ENCODE peak calls at places on chromosome 2, in ten cellular contexts. Y is hepatocyte, F is right cardiac atrium, M is right atrium auricular region, Z is astrocyte, O is left ventricle myocardium inferior, K is A549, G is breast epithelium, J is prostate gland, C is GM12878. U is an unnamed sample.

GRCh38 chr2:66439291-66440010 is 4.5 kb downstream of the MEIS1 start:
- DNase-seq in G (no peak), Y (no peak), F (peak; percentile 49), M (no peak), K (no peak), O (peak; percentile 27), Z (no peak), C (no peak), J (no peak), U (no peak)

GRCh38 chr2:143574069-143574468 is 444.9 kb downstream of the ARHGAP15 start:
- DNase-seq in G (no peak), O (no peak), Z (no peak), F (no peak), C (no peak), M (no peak), J (no peak), K (no peak), Y (no peak), U (no peak)

GRCh38 chr2:132804045-132804444 is 134.0 kb upstream of the LYPD1 start:
- DNase-seq in Y (no peak), F (no peak), Z (peak; percentile 72), C (no peak), J (no peak), G (no peak), K (peak; percentile 60), O (no peak), M (no peak), U (no peak)

GRCh38 chr2:69053416-69053965 is 40.5 kb downstream of the ANTXR1 start:
- DNase-seq in K (no peak), F (no peak), Y (no peak), C (no peak), G (no peak), O (no peak), J (no peak), M (no peak), Z (peak; percentile 58), U (no peak)

GRCh38 chr2:85776672-85777071 is 22.9 kb downstream of the ATOH8 start:
- DNase-seq in O (peak; percentile 18), F (no peak), M (no peak), K (no peak), Y (no peak), G (no peak), Z (no peak), C (no peak), J (no peak), U (no peak)

GRCh38 chr2:70344195-70344594 is 42.3 kb upstream of the FAM136A start:
- DNase-seq in M (no peak), C (no peak), J (no peak), K (no peak), Z (no peak), G (no peak), F (no peak), O (no peak), Y (no peak), U (no peak)

GRCh38 chr2:5748941-5749731 is 57.0 kb downstream of the SOX11 start:
- DNase-seq in Z (peak; percentile 12), J (peak; percentile 53), O (peak; percentile 81), K (no peak), F (peak; percentile 61), C (no peak), G (peak; percentile 65), Y (no peak), M (no peak), U (no peak)

GRCh38 chr2:168192839-168193616 is 54.4 kb downstream of the STK39 start:
- DNase-seq in J (no peak), G (no peak), Y (no peak), M (no peak), C (no peak), F (no peak), Z (no peak), O (no peak), K (no peak), U (no peak)

GRCh38 chr2:25651066-25651465 is 22.3 kb downstream of the DTNB start:
- DNase-seq in Z (peak; percentile 51), J (no peak), K (no peak), O (no peak), M (no peak), G (no peak), F (no peak), C (no peak), Y (no peak), U (no peak)

GRCh38 chr2:135744761-135745314 is 3.2 kb downstream of the UBXN4 start:
- DNase-seq in O (no peak), J (no peak), K (peak; percentile 59), G (no peak), C (no peak), M (no peak), F (no peak), Z (peak; percentile 6), Y (peak; percentile 39), U (no peak)

GRCh38 chr2:79887747-79888374 is 375.0 kb downstream of the CTNNA2 start:
- DNase-seq in Z (peak; percentile 33), O (no peak), C (peak; percentile 9), F (no peak), J (peak; percentile 30), M (no peak), Y (peak; percentile 71), G (no peak), K (peak; percentile 71), U (no peak)

GRCh38 chr2:17190527-17190926 is 327.7 kb downstream of the RAD51AP2 start:
- DNase-seq in O (no peak), F (no peak), K (no peak), G (no peak), Y (no peak), C (no peak), J (no peak), Z (no peak), M (no peak), U (no peak)

GRCh38 chr2:20485989-20486388 is 39.1 kb downstream of the RHOB start:
- DNase-seq in Y (no peak), K (no peak), O (no peak), Z (no peak), J (no peak), M (no peak), G (no peak), F (no peak), C (no peak), U (no peak)

GRCh38 chr2:70709275-70709674 is 58.7 kb downstream of the ADD2 start:
- DNase-seq in Z (peak; percentile 84), F (no peak), O (no peak), K (no peak), Y (no peak), J (no peak), C (no peak), G (no peak), M (no peak), U (no peak)

GRCh38 chr2:6791682-6792081 is 74.0 kb downstream of the CMPK2 start:
- DNase-seq in F (no peak), Z (no peak), O (no peak), G (no peak), J (no peak), M (no peak), C (no peak), K (peak; percentile 27), Y (no peak), U (no peak)

GRCh38 chr2:240530181-240530580 is 27.6 kb downstream of the ANKMY1 start:
- DNase-seq in K (no peak), M (no peak), Y (no peak), O (no peak), G (peak; percentile 9), J (no peak), Z (no peak), C (no peak), F (no peak), U (no peak)
- H3K9me3 ChIP-seq in K (peaks cover 46% of the 10 kb centered on the region), M (no peaks in the 10 kb centered on the region), Y (peaks cover 15% of the 10 kb centered on the region), O (peaks cover 26% of the 10 kb centered on the region), G (peaks cover 21% of the 10 kb centered on the region), J (no peaks in the 10 kb centered on the region), Z (peaks cover 20% of the 10 kb centered on the region), C (peaks cover 21% of the 10 kb centered on the region), F (no peaks in the 10 kb centered on the region), U (peaks cover 5% of the 10 kb centered on the region)

GRCh38 chr2:241857572-241858121 is 1.0 kb downstream of the PDCD1 start:
- DNase-seq in K (no peak), G (no peak), C (no peak), Z (no peak), J (no peak), M (no peak), Y (no peak), F (peak; percentile 15), O (no peak), U (no peak)
- H3K4me3 ChIP-seq in K (no peak overlapping the region), G (no peak overlapping the region), C (peak overlapping the region; percentile 56), Z (no peak overlapping the region), J (no peak overlapping the region), M (no peak overlapping the region), Y (no peak overlapping the region), F (no peak overlapping the region), O (no peak overlapping the region), U (no peak overlapping the region)

DNA sequence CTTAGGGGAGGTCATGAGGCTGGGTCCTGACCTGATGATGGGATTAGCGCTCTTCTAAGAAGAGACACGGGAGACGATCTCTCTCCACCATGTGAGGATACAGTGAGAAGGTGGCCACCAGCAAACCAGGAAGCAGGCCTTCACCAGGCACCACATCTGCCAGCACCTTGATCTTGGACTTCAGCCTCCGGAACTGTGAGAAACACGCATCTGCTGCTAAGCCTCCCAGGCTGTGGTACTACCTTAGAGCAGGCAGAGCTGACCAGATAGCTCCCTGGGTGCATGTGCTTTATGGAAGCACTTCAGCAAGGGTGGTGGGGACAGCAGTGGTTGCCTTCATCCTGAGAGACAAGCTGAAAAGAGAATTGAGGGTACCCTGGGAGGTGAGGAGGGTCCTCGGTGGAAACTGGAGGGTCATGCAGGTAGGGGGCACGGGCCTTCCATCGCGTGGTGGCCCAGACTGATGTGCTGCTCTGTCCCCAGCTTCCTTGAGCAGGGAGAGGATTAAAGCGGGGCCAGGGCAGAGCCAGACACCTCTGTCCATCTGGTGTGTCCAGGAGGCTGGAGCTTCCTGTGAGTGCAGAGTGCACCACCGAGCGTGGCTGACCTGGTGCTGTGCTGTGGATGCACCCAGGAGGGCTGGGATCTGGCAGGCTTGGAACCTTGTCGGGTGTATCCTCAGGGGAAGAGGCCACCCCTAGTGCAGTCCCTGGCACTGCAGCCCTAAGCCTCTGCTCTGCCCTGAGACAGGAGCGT is 42.9 kb upstream of the HS6ST1 start:
- DNase-seq in G (peak; percentile 34), C (no peak), M (no peak), F (no peak), Y (no peak), O (no peak), K (no peak), Z (no peak), J (no peak), U (no peak)
- H3K4me1 ChIP-seq in G (peaks cover 3% of the 10 kb centered on the region), C (no peaks in the 10 kb centered on the region), M (no peaks in the 10 kb centered on the region), F (peaks cover 3% of the 10 kb centered on the region), Y (peaks cover 17% of the 10 kb centered on the region), O (peaks cover 7% of the 10 kb centered on the region), K (peaks cover 9% of the 10 kb centered on the region), Z (peaks cover 32% of the 10 kb centered on the region), J (no peaks in the 10 kb centered on the region), U (peaks cover 7% of the 10 kb centered on the region)

DNA sequence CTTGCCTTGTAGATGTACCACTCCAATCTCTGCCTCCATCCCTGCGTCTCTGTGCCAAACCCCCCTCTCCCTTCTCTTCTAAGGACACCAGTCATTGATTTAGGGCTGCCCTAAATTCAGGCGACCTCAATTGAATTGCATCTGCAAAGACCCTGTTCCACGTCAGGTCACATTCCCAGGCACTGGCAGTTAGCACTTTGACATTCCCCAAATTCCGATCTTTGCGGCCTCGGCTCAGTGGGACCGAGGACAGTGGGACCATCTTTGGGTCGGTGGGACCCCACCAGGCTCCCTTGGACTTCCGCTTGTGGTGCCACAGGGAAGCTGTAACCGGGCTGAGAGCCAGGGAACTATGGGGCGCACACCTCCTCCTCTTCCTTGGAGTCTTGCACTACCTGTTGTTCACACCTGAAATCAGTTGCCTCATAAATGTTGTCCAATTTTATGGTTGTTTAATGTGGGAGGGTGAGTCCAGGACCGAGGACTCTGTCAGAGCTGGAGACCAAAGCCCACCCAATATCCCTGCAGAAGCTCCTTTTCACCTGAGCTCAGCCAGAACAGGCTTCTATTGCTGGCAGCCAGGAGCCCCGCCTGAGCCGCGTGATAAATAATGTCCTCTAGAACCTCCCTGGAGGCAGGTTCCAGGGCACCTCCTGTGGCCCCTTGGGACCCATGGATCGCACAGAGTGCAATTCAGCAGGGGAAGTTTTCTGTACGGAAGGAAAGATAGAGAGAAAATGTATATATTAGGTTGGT is 271.6 kb downstream of the EIPR1 start:
- DNase-seq in Y (no peak), G (no peak), M (peak; percentile 32), Z (no peak), O (no peak), C (no peak), F (no peak), J (no peak), K (no peak), U (peak; percentile 24)
- H3K9me3 ChIP-seq in Y (no peaks in the 10 kb centered on the region), G (no peaks in the 10 kb centered on the region), M (no peaks in the 10 kb centered on the region), Z (peaks cover 15% of the 10 kb centered on the region), O (no peaks in the 10 kb centered on the region), C (no peaks in the 10 kb centered on the region), F (no peaks in the 10 kb centered on the region), J (no peaks in the 10 kb centered on the region), K (no peaks in the 10 kb centered on the region), U (peaks cover 2% of the 10 kb centered on the region)